ENCODE peak calls at places on chromosomes 4 and X, in eight cellular contexts. X, P, D, G, T, V, K and F are unnamed samples. For H3K4me1, the result is how much of the 10 kb centered on the place peaks cover.

GRCh38 chrX:1676866-1677265 is 62.0 kb downstream of the ASMT start:
- DNase-seq in X (no peak), P (no peak), D (no peak), G (peak), T (no peak), V (no peak), K (no peak), F (no peak)

GRCh38 chr4:54657556-54658313 is at the start of gene KIT:
- DNase-seq in X (peak), P (peak), D (peak), G (peak), T (peak), V (no peak), K (no peak), F (peak)

GRCh38 chr4:125303058-125303457 is 11.7 kb upstream of the FAT4 start:
- DNase-seq in X (no peak), P (no peak), D (no peak), G (no peak), T (no peak), V (no peak), K (no peak), F (no peak)

GRCh38 chrX:134933911-134934310 is 56.9 kb upstream of the SMIM10 start:
- DNase-seq in X (no peak), P (no peak), D (no peak), G (no peak), T (no peak), V (no peak), K (no peak), F (peak)

GRCh38 chrX:101210630-101211029 is 9.0 kb upstream of the DRP2 start:
- DNase-seq in X (no peak), P (no peak), D (no peak), G (no peak), T (no peak), V (no peak), K (no peak), F (no peak)

GRCh38 chr4:156779046-156779445 is 192.6 kb downstream of the PDGFC start:
- DNase-seq in X (no peak), P (no peak), D (peak), G (no peak), T (no peak), V (no peak), K (no peak), F (no peak)

GRCh38 chr4:874971-875817 is 49.3 kb upstream of the CPLX1 start:
- DNase-seq in X (no peak), P (no peak), D (no peak), G (no peak), T (no peak), V (no peak), K (no peak), F (no peak)

GRCh38 chr4:88017516-88018302 is 10.3 kb downstream of the PKD2 start:
- DNase-seq in X (peak), P (no peak), D (peak), G (no peak), T (no peak), V (no peak), K (no peak), F (no peak)

GRCh38 chr4:63492515-63492914 is 916.7 kb downstream of the TECRL start:
- DNase-seq in X (no peak), P (no peak), D (no peak), G (no peak), T (no peak), V (no peak), K (no peak), F (no peak)

DNA sequence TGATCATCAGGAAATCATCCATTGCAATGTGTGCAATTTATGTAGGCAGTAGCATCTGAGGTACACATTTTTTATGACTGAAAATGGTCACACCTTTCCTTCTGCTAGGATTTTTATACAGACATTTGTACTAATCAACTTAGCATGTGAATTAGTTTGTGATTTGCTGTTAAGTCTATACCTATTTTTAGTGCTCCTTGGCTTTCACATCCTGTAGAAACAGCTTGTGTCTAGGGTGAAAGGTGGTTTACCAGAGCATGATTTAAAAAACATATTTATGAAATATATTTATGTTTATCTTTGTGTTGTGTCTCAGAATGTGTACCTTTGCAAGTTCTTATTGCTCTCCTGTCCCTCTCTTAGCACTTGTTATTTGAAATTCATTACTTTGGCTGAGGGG is 916.0 kb downstream of the TECRL start:
- DNase-seq in X (no peak), P (no peak), D (no peak), G (no peak), T (no peak), V (no peak), K (no peak), F (no peak)
- H3K27ac ChIP-seq in X (no peak), P (no peak), D (no peak), G (no peak), T (no peak), V (no peak), K (no peak), F (no peak)

DNA sequence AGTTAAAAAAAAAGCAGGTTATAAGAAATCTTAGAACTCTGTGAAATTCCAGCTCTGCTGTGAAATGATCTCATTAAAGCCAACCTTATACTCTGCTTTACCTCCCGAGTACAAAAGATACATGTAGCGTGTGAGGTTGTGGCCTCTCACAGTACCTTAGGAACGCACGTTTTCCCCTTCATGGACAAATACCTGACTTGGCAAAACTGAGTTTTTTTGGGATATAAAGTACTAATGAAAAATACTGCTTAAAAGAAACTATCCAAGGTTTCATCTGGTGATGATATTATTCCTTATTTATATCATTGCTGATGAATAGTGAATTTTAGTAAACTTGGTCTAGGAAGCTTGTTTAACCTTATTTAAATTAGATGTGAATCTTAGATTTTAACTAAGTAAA is 48.9 kb downstream of the WWC2 start:
- DNase-seq in X (no peak), P (no peak), D (no peak), G (no peak), T (no peak), V (no peak), K (no peak), F (no peak)
- H3K4me1 ChIP-seq in X (under half), P (under half), D (under half), G (under half), T (under half), V (under half), K (under half), F (under half)

GRCh38 chr4:139453371-139454110 is 380 bp upstream of the RAB33B start:
- DNase-seq in X (peak), P (peak), D (peak), G (peak), T (peak), V (peak), K (peak), F (peak)

GRCh38 chr4:139457318-139457717 is 3.4 kb downstream of the RAB33B start:
- DNase-seq in X (no peak), P (no peak), D (no peak), G (no peak), T (no peak), V (no peak), K (no peak), F (no peak)

GRCh38 chr4:139454111-139454600 is at the start of gene RAB33B:
- DNase-seq in X (no peak), P (no peak), D (no peak), G (peak), T (no peak), V (peak), K (no peak), F (no peak)

GRCh38 chr4:139454646-139455045 is 725 bp downstream of the RAB33B start:
- DNase-seq in X (no peak), P (no peak), D (no peak), G (no peak), T (no peak), V (no peak), K (no peak), F (no peak)

GRCh38 chr4:139455187-139455586 is 1.3 kb downstream of the RAB33B start:
- DNase-seq in X (no peak), P (no peak), D (no peak), G (no peak), T (no peak), V (no peak), K (no peak), F (no peak)
- H3K27ac ChIP-seq in X (peak), P (no peak), D (peak), G (peak), T (peak), V (peak), K (peak), F (no peak)

GRCh38 chr4:108036252-108036651 is 46.6 kb downstream of the HADH start:
- DNase-seq in X (no peak), P (no peak), D (peak), G (no peak), T (no peak), V (no peak), K (no peak), F (no peak)
- H3K4me1 ChIP-seq in X (under half), P (under half), D (under half), G (under half), T (under half), V (under half), K (under half), F (under half)